ENCODE peak calls at places on chromosomes 6 and 20, in eight cellular contexts. R is effector memory CD8-positive, alpha-beta T cell; P is NCI-H345; T is activated T-helper 1 cell treated with Interleukin-2 at 50 U/mL for 16 hours; A is smooth muscle cell of the brain vasculature; J is DMS153; N is EL; C is AG09309. G is an unnamed sample.

GRCh38 chr6:57182017-57182432 is 9.9 kb downstream of the BAG2 start:
- DNase-seq in A (no peak), N (no peak), R (no peak), C (no peak), J (no peak), P (no peak), T (no peak), G (no peak)

GRCh38 chr20:47727170-47727880 is 58.0 kb downstream of the SULF2 start:
- DNase-seq in C (no peak), R (peak), P (no peak), J (no peak), N (no peak), A (no peak), T (peak), G (peak)

GRCh38 chr6:15962449-15962764 is 166.5 kb upstream of the MYLIP start:
- DNase-seq in N (peak), P (no peak), A (no peak), J (peak), R (no peak), C (peak), T (no peak), G (no peak)

GRCh38 chr20:41392295-41392694 is 25.7 kb upstream of the EMILIN3 start:
- DNase-seq in C (no peak), R (no peak), N (peak), P (no peak), T (no peak), J (no peak), A (no peak), G (no peak)

GRCh38 chr6:137724495-137725211 is 142.4 kb upstream of the TNFAIP3 start:
- DNase-seq in P (no peak), A (no peak), N (no peak), J (no peak), T (no peak), C (no peak), R (no peak), G (no peak)

GRCh38 chr6:167851349-167851952 is 24.7 kb downstream of the AFDN start:
- DNase-seq in R (no peak), J (peak), N (no peak), A (no peak), C (no peak), P (no peak), T (no peak), G (no peak)

GRCh38 chr20:5390719-5391118 is 74.0 kb upstream of the PROKR2 start:
- DNase-seq in N (no peak), J (no peak), A (no peak), R (no peak), C (no peak), T (no peak), P (no peak), G (no peak)

GRCh38 chr20:36434383-36434782 is 106.9 kb upstream of the MYL9 start:
- DNase-seq in T (no peak), N (no peak), R (no peak), P (no peak), C (no peak), A (no peak), J (no peak), G (no peak)

GRCh38 chr20:58349586-58349985 is 39.4 kb upstream of the VAPB start:
- DNase-seq in P (no peak), R (no peak), T (no peak), C (no peak), J (no peak), N (peak), A (no peak), G (no peak)

GRCh38 chr6:152277826-152278247 is 359.3 kb downstream of the SYNE1 start:
- DNase-seq in A (no peak), J (peak), R (no peak), T (no peak), N (no peak), P (peak), C (no peak), G (no peak)

GRCh38 chr20:19048898-19049889 is 163.2 kb upstream of the SLC24A3 start:
- DNase-seq in T (no peak), C (no peak), N (no peak), J (no peak), P (no peak), A (no peak), R (no peak), G (no peak)

GRCh38 chr6:3620937-3621336 is 130.6 kb downstream of the PXDC1 start:
- DNase-seq in N (no peak), R (no peak), T (no peak), J (no peak), P (no peak), C (no peak), A (no peak), G (no peak)

GRCh38 chr20:63086421-63087235 is 79.9 kb upstream of the BHLHE23 start:
- DNase-seq in J (no peak), A (no peak), C (no peak), N (no peak), P (no peak), R (no peak), T (no peak), G (no peak)

GRCh38 chr6:74505391-74505790 is 700.5 kb downstream of the COL12A1 start:
- DNase-seq in T (no peak), N (no peak), R (no peak), P (no peak), A (no peak), J (no peak), C (no peak), G (no peak)

GRCh38 chr6:158213925-158214674 is 46.0 kb downstream of the GTF2H5 start:
- DNase-seq in J (peak), R (peak), N (peak), C (peak), A (peak), T (peak), P (peak), G (peak)

GRCh38 chr6:37482356-37483292 is 17.1 kb downstream of the CCDC167 start:
- DNase-seq in J (no peak), T (no peak), C (no peak), N (no peak), R (no peak), P (no peak), A (no peak), G (no peak)

GRCh38 chr6:56890683-56891429 is 64.1 kb upstream of the BEND6 start:
- DNase-seq in J (no peak), T (no peak), N (peak), P (no peak), R (no peak), A (no peak), C (peak), G (peak)

GRCh38 chr6:113489946-113490345 is 367.2 kb upstream of the MARCKS start:
- DNase-seq in P (no peak), C (peak), J (no peak), T (no peak), N (peak), A (no peak), R (no peak), G (no peak)

GRCh38 chr6:44190712-44191111 is 26.0 kb upstream of the MYMX start:
- DNase-seq in A (no peak), N (no peak), R (no peak), T (no peak), P (no peak), C (no peak), J (no peak), G (peak)

GRCh38 chr20:47276856-47277541 is 79.5 kb downstream of the ZMYND8 start:
- DNase-seq in J (no peak), C (no peak), R (no peak), P (no peak), A (no peak), N (peak), T (no peak), G (no peak)

GRCh38 chr6:141906569-141907080 is 226.1 kb upstream of the GJE1 start:
- DNase-seq in T (no peak), A (no peak), R (no peak), P (no peak), J (no peak), N (no peak), C (no peak), G (no peak)

GRCh38 chr6:24667378-24667803 is 514 bp downstream of the ACOT13 start:
- DNase-seq in C (no peak), A (no peak), J (no peak), N (no peak), T (no peak), R (no peak), P (no peak), G (no peak)

GRCh38 chr6:34583461-34583860 is 27.3 kb upstream of the SPDEF start:
- DNase-seq in J (no peak), C (no peak), P (no peak), T (no peak), N (no peak), R (no peak), A (no peak), G (no peak)

GRCh38 chr20:701401-702129 is 26.0 kb upstream of the SCRT2 start:
- DNase-seq in P (no peak), T (no peak), R (no peak), A (no peak), J (no peak), N (no peak), C (no peak), G (no peak)